ENCODE peak calls at places on chromosomes 2 and 18, in eight cellular contexts. One of them, this sample, is unnamed.

GRCh38 chr2:1742680-1743395 is 1.5 kb downstream of the PXDN start:
- DNase-seq in CD4-positive, CD25-positive, alpha-beta regulatory T cell: no peak
- DNase-seq in Panc1: no peak
- DNase-seq in small intestine: no peak
- DNase-seq in tibial artery: peak
- DNase-seq in effector memory CD4-positive, alpha-beta T cell: no peak
- DNase-seq in gastrocnemius medialis: peak
- DNase-seq in heart right ventricle: peak
- DNase-seq in this sample: no peak

GRCh38 chr2:180847073-180847472 is 133.3 kb upstream of the UBE2E3 start:
- DNase-seq in CD4-positive, CD25-positive, alpha-beta regulatory T cell: no peak
- DNase-seq in Panc1: no peak
- DNase-seq in small intestine: no peak
- DNase-seq in tibial artery: no peak
- DNase-seq in effector memory CD4-positive, alpha-beta T cell: no peak
- DNase-seq in gastrocnemius medialis: no peak
- DNase-seq in heart right ventricle: no peak
- DNase-seq in this sample: no peak

GRCh38 chr2:43109261-43109743 is 117.1 kb downstream of the ZFP36L2 start:
- DNase-seq in CD4-positive, CD25-positive, alpha-beta regulatory T cell: no peak
- DNase-seq in Panc1: no peak
- DNase-seq in small intestine: no peak
- DNase-seq in tibial artery: peak
- DNase-seq in effector memory CD4-positive, alpha-beta T cell: no peak
- DNase-seq in gastrocnemius medialis: no peak
- DNase-seq in heart right ventricle: no peak
- DNase-seq in this sample: no peak

GRCh38 chr2:152189622-152190495 is 14.3 kb upstream of the STAM2 start:
- DNase-seq in CD4-positive, CD25-positive, alpha-beta regulatory T cell: peak
- DNase-seq in Panc1: no peak
- DNase-seq in small intestine: peak
- DNase-seq in tibial artery: no peak
- DNase-seq in effector memory CD4-positive, alpha-beta T cell: no peak
- DNase-seq in gastrocnemius medialis: peak
- DNase-seq in heart right ventricle: no peak
- DNase-seq in this sample: no peak

GRCh38 chr2:37812941-37813730 is 112.0 kb upstream of the RMDN2 start:
- DNase-seq in CD4-positive, CD25-positive, alpha-beta regulatory T cell: no peak
- DNase-seq in Panc1: no peak
- DNase-seq in small intestine: no peak
- DNase-seq in tibial artery: no peak
- DNase-seq in effector memory CD4-positive, alpha-beta T cell: no peak
- DNase-seq in gastrocnemius medialis: no peak
- DNase-seq in heart right ventricle: no peak
- DNase-seq in this sample: no peak

GRCh38 chr2:121360566-121361300 is 75.7 kb upstream of the TFCP2L1 start:
- DNase-seq in CD4-positive, CD25-positive, alpha-beta regulatory T cell: no peak
- DNase-seq in Panc1: peak
- DNase-seq in small intestine: peak
- DNase-seq in tibial artery: no peak
- DNase-seq in effector memory CD4-positive, alpha-beta T cell: no peak
- DNase-seq in gastrocnemius medialis: peak
- DNase-seq in heart right ventricle: peak
- DNase-seq in this sample: peak

GRCh38 chr2:141959016-141959415 is 171.8 kb downstream of the LRP1B start:
- DNase-seq in CD4-positive, CD25-positive, alpha-beta regulatory T cell: no peak
- DNase-seq in Panc1: no peak
- DNase-seq in small intestine: no peak
- DNase-seq in tibial artery: no peak
- DNase-seq in effector memory CD4-positive, alpha-beta T cell: no peak
- DNase-seq in gastrocnemius medialis: no peak
- DNase-seq in heart right ventricle: no peak
- DNase-seq in this sample: no peak

GRCh38 chr2:133569416-133569815 is 1.2 kb upstream of the NCKAP5 start:
- DNase-seq in CD4-positive, CD25-positive, alpha-beta regulatory T cell: no peak
- DNase-seq in Panc1: no peak
- DNase-seq in small intestine: no peak
- DNase-seq in tibial artery: no peak
- DNase-seq in effector memory CD4-positive, alpha-beta T cell: no peak
- DNase-seq in gastrocnemius medialis: no peak
- DNase-seq in heart right ventricle: no peak
- DNase-seq in this sample: no peak

GRCh38 chr2:217687771-217688170 is 315.0 kb downstream of the TNS1 start:
- DNase-seq in CD4-positive, CD25-positive, alpha-beta regulatory T cell: no peak
- DNase-seq in Panc1: no peak
- DNase-seq in small intestine: no peak
- DNase-seq in tibial artery: no peak
- DNase-seq in effector memory CD4-positive, alpha-beta T cell: no peak
- DNase-seq in gastrocnemius medialis: no peak
- DNase-seq in heart right ventricle: no peak
- DNase-seq in this sample: no peak

GRCh38 chr2:238587776-238588660 is 161.3 kb downstream of the ASB1 start:
- DNase-seq in CD4-positive, CD25-positive, alpha-beta regulatory T cell: no peak
- DNase-seq in Panc1: no peak
- DNase-seq in small intestine: no peak
- DNase-seq in tibial artery: no peak
- DNase-seq in effector memory CD4-positive, alpha-beta T cell: no peak
- DNase-seq in gastrocnemius medialis: no peak
- DNase-seq in heart right ventricle: no peak
- DNase-seq in this sample: no peak

GRCh38 chr18:39843546-39843945 is 2111.5 kb upstream of the PIK3C3 start:
- DNase-seq in CD4-positive, CD25-positive, alpha-beta regulatory T cell: no peak
- DNase-seq in Panc1: no peak
- DNase-seq in small intestine: no peak
- DNase-seq in tibial artery: no peak
- DNase-seq in effector memory CD4-positive, alpha-beta T cell: no peak
- DNase-seq in gastrocnemius medialis: no peak
- DNase-seq in heart right ventricle: no peak
- DNase-seq in this sample: no peak

GRCh38 chr2:160574472-160575140 is 81.0 kb upstream of the RBMS1 start:
- DNase-seq in CD4-positive, CD25-positive, alpha-beta regulatory T cell: no peak
- DNase-seq in Panc1: no peak
- DNase-seq in small intestine: no peak
- DNase-seq in tibial artery: no peak
- DNase-seq in effector memory CD4-positive, alpha-beta T cell: no peak
- DNase-seq in gastrocnemius medialis: no peak
- DNase-seq in heart right ventricle: no peak
- DNase-seq in this sample: no peak

GRCh38 chr18:13558132-13558531 is 168.2 kb downstream of the FAM210A start:
- DNase-seq in CD4-positive, CD25-positive, alpha-beta regulatory T cell: peak
- DNase-seq in Panc1: peak
- DNase-seq in small intestine: no peak
- DNase-seq in tibial artery: no peak
- DNase-seq in effector memory CD4-positive, alpha-beta T cell: no peak
- DNase-seq in gastrocnemius medialis: no peak
- DNase-seq in heart right ventricle: peak
- DNase-seq in this sample: no peak

GRCh38 chr2:46072146-46072820 is 224.9 kb upstream of the EPAS1 start:
- DNase-seq in CD4-positive, CD25-positive, alpha-beta regulatory T cell: no peak
- DNase-seq in Panc1: no peak
- DNase-seq in small intestine: no peak
- DNase-seq in tibial artery: no peak
- DNase-seq in effector memory CD4-positive, alpha-beta T cell: no peak
- DNase-seq in gastrocnemius medialis: no peak
- DNase-seq in heart right ventricle: no peak
- DNase-seq in this sample: no peak

GRCh38 chr2:135916232-135916631 is 40.0 kb upstream of the MCM6 start:
- DNase-seq in CD4-positive, CD25-positive, alpha-beta regulatory T cell: peak
- DNase-seq in Panc1: peak
- DNase-seq in small intestine: peak
- DNase-seq in tibial artery: no peak
- DNase-seq in effector memory CD4-positive, alpha-beta T cell: no peak
- DNase-seq in gastrocnemius medialis: no peak
- DNase-seq in heart right ventricle: no peak
- DNase-seq in this sample: no peak

GRCh38 chr2:71609958-71610357 is 156.6 kb downstream of the DYSF start:
- DNase-seq in CD4-positive, CD25-positive, alpha-beta regulatory T cell: peak
- DNase-seq in Panc1: peak
- DNase-seq in small intestine: peak
- DNase-seq in tibial artery: no peak
- DNase-seq in effector memory CD4-positive, alpha-beta T cell: no peak
- DNase-seq in gastrocnemius medialis: no peak
- DNase-seq in heart right ventricle: no peak
- DNase-seq in this sample: no peak

GRCh38 chr2:73516033-73516432 is 126.2 kb downstream of the NAT8 start:
- DNase-seq in CD4-positive, CD25-positive, alpha-beta regulatory T cell: no peak
- DNase-seq in Panc1: no peak
- DNase-seq in small intestine: no peak
- DNase-seq in tibial artery: no peak
- DNase-seq in effector memory CD4-positive, alpha-beta T cell: no peak
- DNase-seq in gastrocnemius medialis: no peak
- DNase-seq in heart right ventricle: no peak
- DNase-seq in this sample: no peak

GRCh38 chr2:66689456-66690051 is 254.6 kb downstream of the MEIS1 start:
- DNase-seq in CD4-positive, CD25-positive, alpha-beta regulatory T cell: no peak
- DNase-seq in Panc1: no peak
- DNase-seq in small intestine: no peak
- DNase-seq in tibial artery: no peak
- DNase-seq in effector memory CD4-positive, alpha-beta T cell: no peak
- DNase-seq in gastrocnemius medialis: no peak
- DNase-seq in heart right ventricle: no peak
- DNase-seq in this sample: no peak

GRCh38 chr2:14944562-14945346 is 312.2 kb downstream of the LRATD1 start:
- DNase-seq in CD4-positive, CD25-positive, alpha-beta regulatory T cell: no peak
- DNase-seq in Panc1: peak
- DNase-seq in small intestine: peak
- DNase-seq in tibial artery: no peak
- DNase-seq in effector memory CD4-positive, alpha-beta T cell: no peak
- DNase-seq in gastrocnemius medialis: no peak
- DNase-seq in heart right ventricle: no peak
- DNase-seq in this sample: peak

GRCh38 chr18:60112369-60112768 is 212.6 kb downstream of the PMAIP1 start:
- DNase-seq in CD4-positive, CD25-positive, alpha-beta regulatory T cell: no peak
- DNase-seq in Panc1: no peak
- DNase-seq in small intestine: no peak
- DNase-seq in tibial artery: no peak
- DNase-seq in effector memory CD4-positive, alpha-beta T cell: no peak
- DNase-seq in gastrocnemius medialis: no peak
- DNase-seq in heart right ventricle: no peak
- DNase-seq in this sample: no peak

DNA sequence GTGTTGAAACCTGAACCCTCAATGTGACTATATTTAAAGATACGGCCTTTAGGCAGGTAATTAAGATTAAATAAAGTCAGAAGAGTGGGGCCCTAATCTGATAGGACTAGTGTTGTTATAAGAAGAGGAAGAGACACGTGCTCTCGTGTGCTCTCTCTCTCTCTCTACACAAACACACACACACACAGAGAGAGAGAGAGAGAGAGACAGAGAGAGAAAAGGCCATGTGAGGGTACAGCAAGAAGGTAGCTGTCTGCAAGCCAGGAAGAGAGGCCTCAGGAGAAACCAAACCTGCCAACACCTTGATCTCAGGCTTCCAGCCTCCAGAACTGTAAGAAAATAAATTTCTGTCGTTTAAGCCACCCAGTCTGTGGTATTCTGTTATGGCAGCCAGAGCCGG is 106.7 kb downstream of the FTCDNL1 start:
- DNase-seq in CD4-positive, CD25-positive, alpha-beta regulatory T cell: no peak
- DNase-seq in Panc1: no peak
- DNase-seq in small intestine: no peak
- DNase-seq in tibial artery: no peak
- DNase-seq in effector memory CD4-positive, alpha-beta T cell: no peak
- DNase-seq in gastrocnemius medialis: no peak
- DNase-seq in heart right ventricle: no peak
- DNase-seq in this sample: no peak
- H3K27ac ChIP-seq in CD4-positive, CD25-positive, alpha-beta regulatory T cell: no peak
- H3K27ac ChIP-seq in Panc1: no peak
- H3K27ac ChIP-seq in small intestine: no peak
- H3K27ac ChIP-seq in tibial artery: no peak
- H3K27ac ChIP-seq in effector memory CD4-positive, alpha-beta T cell: no peak
- H3K27ac ChIP-seq in gastrocnemius medialis: no peak
- H3K27ac ChIP-seq in heart right ventricle: no peak
- H3K27ac ChIP-seq in this sample: no peak

DNA sequence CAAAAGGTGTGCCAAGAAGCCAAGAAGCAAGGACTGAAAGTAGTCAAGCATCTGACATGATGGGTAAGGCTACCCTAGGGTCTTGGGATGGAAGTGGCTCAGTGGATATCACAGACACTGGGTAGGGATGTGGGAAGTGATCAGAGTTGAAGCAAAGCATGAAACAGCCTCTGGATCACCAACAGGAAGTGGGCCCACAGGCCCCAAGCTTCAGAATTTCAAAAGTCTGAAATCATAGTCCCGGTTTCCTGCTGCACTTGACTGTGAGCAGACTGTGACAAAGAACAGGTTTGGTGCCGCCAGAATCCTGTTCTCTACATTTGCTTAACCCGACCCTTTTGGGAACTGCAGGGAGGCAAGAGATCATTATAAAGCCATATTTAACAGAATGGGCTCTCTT is 57.4 kb downstream of the SP100 start:
- DNase-seq in CD4-positive, CD25-positive, alpha-beta regulatory T cell: peak
- DNase-seq in Panc1: no peak
- DNase-seq in small intestine: peak
- DNase-seq in tibial artery: no peak
- DNase-seq in effector memory CD4-positive, alpha-beta T cell: no peak
- DNase-seq in gastrocnemius medialis: no peak
- DNase-seq in heart right ventricle: no peak
- DNase-seq in this sample: no peak
- H3K27ac ChIP-seq in CD4-positive, CD25-positive, alpha-beta regulatory T cell: peak
- H3K27ac ChIP-seq in Panc1: no peak
- H3K27ac ChIP-seq in small intestine: no peak
- H3K27ac ChIP-seq in tibial artery: no peak
- H3K27ac ChIP-seq in effector memory CD4-positive, alpha-beta T cell: peak
- H3K27ac ChIP-seq in gastrocnemius medialis: no peak
- H3K27ac ChIP-seq in heart right ventricle: no peak
- H3K27ac ChIP-seq in this sample: no peak

DNA sequence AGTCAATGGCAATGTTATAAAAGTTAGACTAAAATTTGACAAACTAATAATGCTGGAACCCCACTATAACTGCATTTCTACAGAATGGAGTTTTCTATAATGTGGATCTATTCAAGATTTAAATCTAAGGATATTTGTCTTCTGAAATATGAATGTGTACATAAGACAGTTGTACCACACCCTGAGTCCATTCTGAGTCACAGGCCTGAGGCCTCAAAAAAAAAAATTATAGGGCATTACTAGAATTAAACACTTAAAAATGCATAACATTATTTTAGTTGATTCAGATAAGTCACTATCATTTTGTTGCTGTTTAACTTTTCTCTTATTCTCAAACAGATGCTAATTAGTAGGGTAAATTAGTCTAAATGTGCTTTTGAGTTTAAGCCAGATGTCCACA is 42.2 kb upstream of the COL5A2 start:
- DNase-seq in CD4-positive, CD25-positive, alpha-beta regulatory T cell: no peak
- DNase-seq in Panc1: no peak
- DNase-seq in small intestine: peak
- DNase-seq in tibial artery: no peak
- DNase-seq in effector memory CD4-positive, alpha-beta T cell: no peak
- DNase-seq in gastrocnemius medialis: no peak
- DNase-seq in heart right ventricle: no peak
- DNase-seq in this sample: no peak
- H3K27ac ChIP-seq in CD4-positive, CD25-positive, alpha-beta regulatory T cell: no peak
- H3K27ac ChIP-seq in Panc1: peak
- H3K27ac ChIP-seq in small intestine: no peak
- H3K27ac ChIP-seq in tibial artery: peak
- H3K27ac ChIP-seq in effector memory CD4-positive, alpha-beta T cell: no peak
- H3K27ac ChIP-seq in gastrocnemius medialis: no peak
- H3K27ac ChIP-seq in heart right ventricle: no peak
- H3K27ac ChIP-seq in this sample: no peak

DNA sequence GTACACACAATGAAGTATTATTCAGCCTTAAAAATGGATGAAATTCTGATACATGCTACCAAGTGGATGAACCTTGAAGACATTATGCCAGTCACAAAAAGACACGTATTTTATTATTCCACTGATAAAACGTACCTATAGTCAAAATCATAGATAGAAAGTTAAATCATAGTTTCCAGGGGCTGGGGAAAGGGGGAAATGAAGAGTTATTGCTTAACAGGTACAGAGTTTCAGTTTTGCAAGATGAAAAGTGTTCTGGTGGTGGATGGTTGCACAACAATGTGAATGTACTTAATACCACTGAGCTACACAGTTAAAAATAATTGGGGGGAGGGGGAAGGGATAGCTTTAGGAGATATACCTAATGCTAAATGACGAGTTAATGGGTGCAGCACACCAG is 279.0 kb upstream of the STON1 start:
- DNase-seq in CD4-positive, CD25-positive, alpha-beta regulatory T cell: peak
- DNase-seq in Panc1: no peak
- DNase-seq in small intestine: no peak
- DNase-seq in tibial artery: no peak
- DNase-seq in effector memory CD4-positive, alpha-beta T cell: no peak
- DNase-seq in gastrocnemius medialis: peak
- DNase-seq in heart right ventricle: no peak
- DNase-seq in this sample: no peak
- H3K27ac ChIP-seq in CD4-positive, CD25-positive, alpha-beta regulatory T cell: no peak
- H3K27ac ChIP-seq in Panc1: no peak
- H3K27ac ChIP-seq in small intestine: no peak
- H3K27ac ChIP-seq in tibial artery: no peak
- H3K27ac ChIP-seq in effector memory CD4-positive, alpha-beta T cell: no peak
- H3K27ac ChIP-seq in gastrocnemius medialis: peak
- H3K27ac ChIP-seq in heart right ventricle: no peak
- H3K27ac ChIP-seq in this sample: no peak